ENCODE peak calls at places on chromosome 5, in nine cellular contexts. F is colonic mucosa; H is suprapubic skin; I is SK-N-SH; K is astrocyte; Z is stomach; Y is Panc1; P is PC-3; Q is CD4-positive, CD25-positive, alpha-beta regulatory T cell. B is an unnamed sample.
A peak's percentile ranks its signal among the peaks of the same experiment; 100 is the strongest.

GRCh38 chr5:56816546-56817081 is 1.3 kb downstream of the MAP3K1 start:
- DNase-seq in F (peak; percentile 68), H (peak; percentile 86), I (peak; percentile 63), K (peak; percentile 57), Z (peak; percentile 60), Y (no peak), P (peak; percentile 53), Q (peak; percentile 73), B (peak; percentile 67)

GRCh38 chr5:98510601-98511000 is 262.9 kb upstream of the RGMB start:
- DNase-seq in F (no peak), H (no peak), I (no peak), K (no peak), Z (no peak), Y (no peak), P (no peak), Q (no peak), B (no peak)

GRCh38 chr5:181181650-181182565 is 23.1 kb downstream of the TRIM7 start:
- DNase-seq in F (peak; percentile 77), H (no peak), I (peak; percentile 71), K (peak; percentile 43), Z (peak; percentile 82), Y (no peak), P (peak; percentile 83), Q (peak; percentile 73), B (peak; percentile 76)

GRCh38 chr5:124948062-124948753 is 201.8 kb upstream of the ZNF608 start:
- DNase-seq in F (peak; percentile 30), H (no peak), I (no peak), K (peak; percentile 6), Z (peak; percentile 32), Y (no peak), P (peak; percentile 60), Q (no peak), B (no peak)

GRCh38 chr5:137342764-137343163 is 156.4 kb downstream of the SPOCK1 start:
- DNase-seq in F (no peak), H (no peak), I (no peak), K (peak; percentile 71), Z (no peak), Y (no peak), P (peak; percentile 34), Q (no peak), B (peak; percentile 9)

GRCh38 chr5:174328626-174329299 is 283.3 kb downstream of the NSG2 start:
- DNase-seq in F (no peak), H (no peak), I (no peak), K (peak; percentile 54), Z (no peak), Y (no peak), P (no peak), Q (no peak), B (peak; percentile 47)

GRCh38 chr5:81749562-81750307 is 1.2 kb downstream of the SSBP2 start:
- DNase-seq in F (peak; percentile 38), H (peak; percentile 83), I (peak; percentile 68), K (no peak), Z (peak; percentile 31), Y (no peak), P (no peak), Q (peak; percentile 45), B (peak; percentile 57)

GRCh38 chr5:150022163-150022540 is 21.6 kb downstream of the HMGXB3 start:
- DNase-seq in F (no peak), H (no peak), I (no peak), K (peak; percentile 94), Z (no peak), Y (peak; percentile 78), P (peak; percentile 90), Q (no peak), B (peak; percentile 79)

GRCh38 chr5:73693573-73694061 is 67.6 kb downstream of the ARHGEF28 start:
- DNase-seq in F (no peak), H (no peak), I (peak; percentile 16), K (peak; percentile 18), Z (no peak), Y (peak; percentile 28), P (peak; percentile 47), Q (no peak), B (peak; percentile 42)

GRCh38 chr5:94040591-94041148 is 299.3 kb upstream of the POU5F2 start:
- DNase-seq in F (no peak), H (no peak), I (no peak), K (no peak), Z (no peak), Y (no peak), P (no peak), Q (no peak), B (no peak)

GRCh38 chr5:31844615-31845345 is 205.8 kb downstream of the PDZD2 start:
- DNase-seq in F (no peak), H (no peak), I (no peak), K (no peak), Z (no peak), Y (no peak), P (peak; percentile 33), Q (no peak), B (no peak)

GRCh38 chr5:1501372-1502045 is 22.3 kb downstream of the LPCAT1 start:
- DNase-seq in F (no peak), H (no peak), I (no peak), K (no peak), Z (no peak), Y (no peak), P (no peak), Q (no peak), B (no peak)

GRCh38 chr5:89686081-89686765 is 723.3 kb downstream of the CETN3 start:
- DNase-seq in F (no peak), H (no peak), I (peak; percentile 21), K (no peak), Z (no peak), Y (no peak), P (no peak), Q (no peak), B (no peak)

GRCh38 chr5:143217804-143218160 is 185.7 kb downstream of the NR3C1 start:
- DNase-seq in F (no peak), H (no peak), I (no peak), K (no peak), Z (no peak), Y (no peak), P (no peak), Q (no peak), B (no peak)

GRCh38 chr5:74375271-74375670 is 265.3 kb downstream of the ENC1 start:
- DNase-seq in F (no peak), H (no peak), I (no peak), K (no peak), Z (no peak), Y (no peak), P (peak; percentile 2), Q (no peak), B (no peak)

GRCh38 chr5:78576376-78576775 is 72.2 kb downstream of the LHFPL2 start:
- DNase-seq in F (no peak), H (no peak), I (no peak), K (no peak), Z (no peak), Y (no peak), P (no peak), Q (no peak), B (no peak)

GRCh38 chr5:78577051-78577807 is 71.3 kb downstream of the LHFPL2 start:
- DNase-seq in F (no peak), H (no peak), I (no peak), K (no peak), Z (no peak), Y (no peak), P (no peak), Q (no peak), B (no peak)

GRCh38 chr5:78574731-78575161 is 73.8 kb downstream of the LHFPL2 start:
- DNase-seq in F (no peak), H (no peak), I (no peak), K (peak; percentile 79), Z (no peak), Y (no peak), P (peak; percentile 62), Q (no peak), B (no peak)

GRCh38 chr5:78573318-78573717 is 75.3 kb downstream of the LHFPL2 start:
- DNase-seq in F (no peak), H (no peak), I (no peak), K (no peak), Z (no peak), Y (no peak), P (no peak), Q (no peak), B (no peak)

DNA sequence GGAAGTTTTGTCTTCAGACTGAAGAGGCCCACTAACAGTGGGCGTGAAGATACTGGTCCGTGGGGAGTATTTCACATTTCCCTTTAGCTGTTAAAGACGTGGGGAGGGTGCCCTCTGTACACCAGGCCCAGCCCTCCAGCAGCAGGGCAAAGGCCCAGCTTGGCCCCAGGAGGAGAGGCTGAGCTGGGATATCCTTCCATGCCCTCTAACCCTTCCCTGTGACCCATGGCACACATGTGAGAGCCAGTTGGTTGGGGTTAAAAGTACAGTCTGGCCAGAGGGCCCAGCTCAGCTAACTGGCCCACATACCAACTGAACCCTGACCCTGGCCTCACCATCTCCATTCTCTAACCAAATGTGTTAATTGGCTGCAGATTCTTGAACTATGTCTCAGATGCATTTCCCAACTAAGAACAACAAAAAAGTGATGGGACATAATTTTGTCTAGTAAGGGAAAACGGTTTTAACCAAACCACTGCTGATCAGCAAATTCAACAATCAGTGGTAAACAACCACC is 74.4 kb downstream of the LHFPL2 start:
- DNase-seq in F (no peak), H (no peak), I (no peak), K (no peak), Z (no peak), Y (no peak), P (no peak), Q (no peak), B (no peak)
- H3K4me3 ChIP-seq in F (no peak overlapping the region), H (no peak overlapping the region), I (no peak overlapping the region), K (no peak overlapping the region), Z (no peak overlapping the region), Y (no peak overlapping the region), P (no peak overlapping the region), Q (no peak overlapping the region), B (no peak overlapping the region)

GRCh38 chr5:139749242-139749641 is 46.4 kb upstream of the PSD2 start:
- DNase-seq in F (no peak), H (no peak), I (no peak), K (no peak), Z (no peak), Y (no peak), P (no peak), Q (no peak), B (no peak)
- H3K27me3 ChIP-seq in F (peaks cover 30% of the 10 kb centered on the region), H (peaks cover 52% of the 10 kb centered on the region), I (no peaks in the 10 kb centered on the region), K (no peaks in the 10 kb centered on the region), Z (no peaks in the 10 kb centered on the region), Y (no peaks in the 10 kb centered on the region), P (peaks cover 34% of the 10 kb centered on the region), Q (peaks cover 2% of the 10 kb centered on the region), B (no peaks in the 10 kb centered on the region)

GRCh38 chr5:179033004-179033580 is 9.5 kb downstream of the ZNF879 start:
- DNase-seq in F (no peak), H (no peak), I (no peak), K (no peak), Z (no peak), Y (no peak), P (no peak), Q (no peak), B (no peak)
- H3K9me3 ChIP-seq in F (peaks cover 20% of the 10 kb centered on the region), H (peaks cover 79% of the 10 kb centered on the region), I (peaks cover 22% of the 10 kb centered on the region), K (peaks cover 49% of the 10 kb centered on the region), Z (peaks cover 68% of the 10 kb centered on the region), Y (peaks cover 84% of the 10 kb centered on the region), P (peaks cover 32% of the 10 kb centered on the region), Q (peaks cover 89% of the 10 kb centered on the region), B (peaks cover 90% of the 10 kb centered on the region)

DNA sequence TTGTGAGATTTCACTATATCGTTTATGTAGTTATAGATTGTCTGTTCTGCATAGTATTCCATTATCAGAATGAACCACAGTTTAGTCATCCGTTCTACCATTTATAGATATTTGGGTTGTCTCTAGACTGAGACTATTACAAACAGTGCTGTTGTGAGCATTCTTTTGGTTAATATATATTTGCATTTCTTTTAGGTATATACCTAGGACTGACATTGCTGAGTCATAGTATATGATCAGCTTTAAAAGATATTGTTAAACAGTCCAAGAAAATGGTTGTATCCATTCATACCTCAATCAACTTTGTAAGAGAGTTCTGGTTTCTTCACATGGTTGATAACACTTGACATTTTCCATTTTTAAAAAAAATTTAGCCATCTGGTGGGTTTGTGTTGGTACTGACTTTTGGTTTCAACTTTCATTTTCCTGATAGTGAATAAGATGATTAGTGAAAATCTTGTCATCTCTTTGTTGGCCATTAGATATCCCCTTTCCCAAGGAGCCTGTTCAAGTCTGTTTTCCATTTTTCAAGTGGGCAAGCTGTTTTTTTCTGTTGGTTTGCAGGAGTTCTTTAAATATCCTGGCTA is 22.9 kb upstream of the ADAM19 start:
- DNase-seq in F (no peak), H (no peak), I (no peak), K (no peak), Z (no peak), Y (no peak), P (peak; percentile 76), Q (no peak), B (no peak)
- H3K4me3 ChIP-seq in F (no peak overlapping the region), H (no peak overlapping the region), I (no peak overlapping the region), K (no peak overlapping the region), Z (no peak overlapping the region), Y (no peak overlapping the region), P (no peak overlapping the region), Q (no peak overlapping the region), B (no peak overlapping the region)